ENCODE peak calls at places on chromosomes 6 and 20, in ten cellular contexts. S is left ventricle myocardium inferior, C is heart left ventricle, P is body of pancreas, Y is fibroblast of pulmonary artery, N is cardiac fibroblast, X is stomach, M is psoas muscle, Z is cardiac muscle cell, K is MM.1S. J is an unnamed sample.

GRCh38 chr6:62265906-62266305 is 20.1 kb downstream of the KHDRBS2 start:
- DNase-seq in S (no peak), C (no peak), P (no peak), Y (no peak), N (no peak), X (no peak), M (no peak), Z (no peak), K (no peak), J (no peak)

GRCh38 chr20:872855-873520 is 39.5 kb downstream of the FAM110A start:
- DNase-seq in S (no peak), C (no peak), P (no peak), Y (no peak), N (no peak), X (no peak), M (no peak), Z (peak), K (no peak), J (no peak)

GRCh38 chr20:62358728-62359490 is 8.2 kb downstream of the LAMA5 start:
- DNase-seq in S (no peak), C (no peak), P (no peak), Y (no peak), N (no peak), X (no peak), M (no peak), Z (no peak), K (no peak), J (no peak)

GRCh38 chr6:54784021-54784420 is 62.5 kb upstream of the FAM83B start:
- DNase-seq in S (no peak), C (no peak), P (no peak), Y (no peak), N (no peak), X (no peak), M (no peak), Z (no peak), K (peak), J (no peak)

GRCh38 chr6:41416165-41416837 is 80.9 kb downstream of the NCR2 start:
- DNase-seq in S (no peak), C (no peak), P (no peak), Y (no peak), N (no peak), X (no peak), M (no peak), Z (no peak), K (no peak), J (no peak)

GRCh38 chr6:48883116-48883515 is 579.9 kb downstream of the MMUT start:
- DNase-seq in S (no peak), C (no peak), P (no peak), Y (peak), N (peak), X (no peak), M (no peak), Z (no peak), K (peak), J (no peak)

GRCh38 chr6:151018035-151018434 is 152.5 kb downstream of the MTHFD1L start:
- DNase-seq in S (no peak), C (no peak), P (no peak), Y (no peak), N (no peak), X (no peak), M (no peak), Z (no peak), K (no peak), J (no peak)

GRCh38 chr6:5152417-5152816 is 67.3 kb downstream of the PPP1R3G start:
- DNase-seq in S (no peak), C (no peak), P (no peak), Y (no peak), N (no peak), X (no peak), M (no peak), Z (no peak), K (no peak), J (no peak)

GRCh38 chr20:46666818-46667515 is 15.7 kb upstream of the SLC13A3 start:
- DNase-seq in S (no peak), C (no peak), P (no peak), Y (no peak), N (no peak), X (no peak), M (no peak), Z (no peak), K (no peak), J (no peak)

GRCh38 chr6:21001736-21002135 is 467.5 kb downstream of the CDKAL1 start:
- DNase-seq in S (no peak), C (no peak), P (no peak), Y (peak), N (peak), X (no peak), M (no peak), Z (no peak), K (no peak), J (no peak)

DNA sequence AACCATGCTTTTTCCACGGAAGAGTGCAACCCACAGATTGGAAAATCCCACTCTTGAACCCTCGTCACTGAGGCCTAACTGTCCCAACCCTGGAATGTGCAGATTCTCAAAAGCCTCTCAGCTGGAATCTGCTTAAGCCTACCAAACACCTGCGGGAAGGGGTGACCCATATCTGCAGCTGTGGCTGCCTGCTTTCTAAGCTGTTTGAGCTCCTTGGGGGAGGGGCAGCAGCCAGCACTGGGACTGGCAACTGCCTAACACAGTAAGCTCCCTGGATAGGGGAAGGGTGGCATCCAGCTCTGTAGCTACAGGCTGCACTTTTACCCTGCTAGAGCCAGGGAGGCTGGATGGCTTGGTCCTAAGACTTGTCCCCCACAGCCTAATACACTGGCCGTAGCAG is 579.6 kb downstream of the COL12A1 start:
- DNase-seq in S (no peak), C (no peak), P (no peak), Y (no peak), N (no peak), X (no peak), M (no peak), Z (no peak), K (no peak), J (no peak)
- TF ChIP-seq CTCF in S (no peak), C (no peak), P (no peak), Y (no peak), N (no peak), X (no peak), M (no peak), Z (no peak), K (no peak), J (no peak)

DNA sequence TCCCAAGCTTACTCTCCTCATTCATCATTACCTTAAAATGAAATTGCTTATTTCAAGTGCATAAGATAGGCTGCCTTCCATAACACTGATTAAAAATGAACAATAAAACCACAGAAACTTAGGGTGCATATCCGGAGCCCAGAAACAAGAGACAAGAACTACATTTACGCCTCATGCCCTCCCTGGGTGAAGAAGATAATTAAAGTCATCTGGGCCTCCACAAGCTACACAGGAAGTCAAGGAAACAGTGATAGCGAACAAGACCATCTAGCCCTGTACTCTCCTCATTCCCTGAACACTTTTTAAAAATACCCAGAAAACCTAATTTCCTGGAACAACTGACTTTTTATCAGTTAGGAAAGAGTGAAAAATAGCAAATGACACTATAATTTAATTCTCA is 6.3 kb downstream of the SOD2 start:
- DNase-seq in S (no peak), C (no peak), P (no peak), Y (no peak), N (no peak), X (no peak), M (no peak), Z (no peak), K (no peak), J (no peak)
- H3K4me3 ChIP-seq in S (no peak), C (no peak), P (no peak), Y (peak), N (no peak), X (no peak), M (peak), Z (no peak), K (no peak), J (no peak)

DNA sequence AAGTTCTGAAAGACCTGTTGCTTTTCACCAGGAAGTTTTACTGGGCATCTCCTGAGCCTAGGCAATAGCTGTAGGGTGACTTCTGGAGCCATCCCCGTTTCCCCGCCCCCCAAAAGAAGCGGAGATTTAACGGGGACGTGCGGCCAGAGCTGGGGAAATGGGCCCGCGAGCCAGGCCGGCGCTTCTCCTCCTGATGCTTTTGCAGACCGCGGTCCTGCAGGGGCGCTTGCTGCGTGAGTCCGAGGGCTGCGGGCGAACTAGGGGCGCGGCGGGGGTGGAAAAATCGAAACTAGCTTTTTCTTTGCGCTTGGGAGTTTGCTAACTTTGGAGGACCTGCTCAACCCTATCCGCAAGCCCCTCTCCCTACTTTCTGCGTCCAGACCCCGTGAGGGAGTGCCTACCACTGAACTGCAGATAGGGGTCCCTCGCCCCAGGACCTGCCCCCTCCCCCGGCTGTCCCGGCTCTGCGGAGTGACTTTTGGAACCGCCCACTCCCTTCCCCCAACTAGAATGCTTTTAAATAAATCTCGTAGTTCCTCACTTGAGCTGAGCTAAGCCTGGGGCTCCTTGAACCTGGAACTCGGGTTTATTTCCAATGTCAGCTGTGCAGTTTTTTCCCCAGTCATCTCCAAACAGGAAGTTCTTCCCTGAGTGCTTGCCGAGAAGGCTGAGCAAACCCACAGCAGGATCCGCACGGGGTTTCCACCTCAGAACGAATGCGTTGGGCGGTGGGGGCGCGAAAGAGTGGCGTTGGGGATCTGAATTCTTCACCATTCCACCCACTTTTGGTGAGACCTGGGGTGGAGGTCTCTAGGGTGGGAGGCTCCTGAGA is at the start of gene HFE:
- DNase-seq in S (peak), C (peak), P (peak), Y (peak), N (peak), X (peak), M (peak), Z (peak), K (no peak), J (peak)
- TF ChIP-seq CTCF in S (peak), C (peak), P (no peak), Y (peak), N (no peak), X (peak), M (no peak), Z (peak), K (no peak), J (peak)

GRCh38 chr20:35238746-35239145 is 12.3 kb downstream of the MMP24 start:
- DNase-seq in S (no peak), C (no peak), P (no peak), Y (no peak), N (no peak), X (no peak), M (no peak), Z (no peak), K (no peak), J (no peak)

GRCh38 chr20:35240914-35241293 is 14.4 kb downstream of the MMP24 start:
- DNase-seq in S (no peak), C (no peak), P (no peak), Y (no peak), N (no peak), X (no peak), M (no peak), Z (no peak), K (no peak), J (no peak)

GRCh38 chr20:35240083-35240913 is 13.8 kb downstream of the MMP24 start:
- DNase-seq in S (no peak), C (no peak), P (no peak), Y (peak), N (no peak), X (no peak), M (no peak), Z (no peak), K (no peak), J (no peak)

GRCh38 chr20:35246723-35247122 is 20.2 kb downstream of the MMP24 start:
- DNase-seq in S (no peak), C (no peak), P (no peak), Y (no peak), N (no peak), X (no peak), M (no peak), Z (no peak), K (no peak), J (no peak)

GRCh38 chr20:35243317-35243716 is 16.8 kb downstream of the MMP24 start:
- DNase-seq in S (no peak), C (no peak), P (no peak), Y (no peak), N (no peak), X (no peak), M (no peak), Z (no peak), K (no peak), J (no peak)
- H3K4me3 ChIP-seq in S (no peak), C (no peak), P (no peak), Y (no peak), N (no peak), X (no peak), M (no peak), Z (no peak), K (no peak), J (no peak)

GRCh38 chr6:15245361-15246216 is at the start of gene JARID2:
- DNase-seq in S (peak), C (peak), P (peak), Y (peak), N (peak), X (peak), M (peak), Z (peak), K (peak), J (peak)
- TF ChIP-seq CTCF in S (no peak), C (no peak), P (no peak), Y (no peak), N (no peak), X (no peak), M (no peak), Z (no peak), K (no peak), J (no peak)

GRCh38 chr6:155245871-155246270 is 17.9 kb upstream of the CLDN20 start:
- DNase-seq in S (no peak), C (no peak), P (no peak), Y (no peak), N (no peak), X (no peak), M (no peak), Z (no peak), K (no peak), J (no peak)

GRCh38 chr6:155247618-155248017 is 16.2 kb upstream of the CLDN20 start:
- DNase-seq in S (no peak), C (no peak), P (no peak), Y (peak), N (peak), X (no peak), M (no peak), Z (no peak), K (no peak), J (no peak)

GRCh38 chr6:155250701-155251381 is 13.0 kb upstream of the CLDN20 start:
- DNase-seq in S (no peak), C (no peak), P (no peak), Y (no peak), N (no peak), X (no peak), M (no peak), Z (no peak), K (no peak), J (no peak)

GRCh38 chr6:155246825-155247224 is 17.0 kb upstream of the CLDN20 start:
- DNase-seq in S (no peak), C (no peak), P (no peak), Y (no peak), N (no peak), X (no peak), M (no peak), Z (no peak), K (no peak), J (no peak)

GRCh38 chr6:155248021-155249001 is 15.5 kb upstream of the CLDN20 start:
- DNase-seq in S (no peak), C (peak), P (peak), Y (peak), N (peak), X (peak), M (peak), Z (peak), K (no peak), J (no peak)
- H3K4me3 ChIP-seq in S (no peak), C (no peak), P (no peak), Y (no peak), N (no peak), X (no peak), M (no peak), Z (no peak), K (no peak), J (no peak)

DNA sequence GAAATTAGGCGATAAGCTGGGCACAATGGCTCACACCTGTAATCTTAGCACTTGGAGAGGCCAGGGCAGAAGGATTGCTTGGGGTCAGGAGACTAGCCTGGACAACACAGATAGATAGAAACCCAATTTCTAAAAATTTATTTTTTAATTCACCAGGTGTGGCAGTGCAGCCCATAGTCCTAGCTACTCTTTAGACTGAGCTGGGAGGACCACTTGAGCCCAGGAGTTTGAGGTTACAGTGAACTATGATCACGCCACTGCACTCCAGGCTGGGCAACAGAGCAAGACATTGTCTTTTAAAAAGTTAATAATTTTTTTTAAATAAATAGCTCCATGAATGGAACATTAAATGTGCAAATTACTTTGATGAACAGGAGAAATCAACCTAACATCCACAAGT is 8.2 kb downstream of the ZNF318 start:
- DNase-seq in S (no peak), C (no peak), P (no peak), Y (no peak), N (no peak), X (no peak), M (no peak), Z (no peak), K (no peak), J (no peak)
- TF ChIP-seq CTCF in S (no peak), C (no peak), P (no peak), Y (no peak), N (no peak), X (no peak), M (no peak), Z (no peak), K (no peak), J (no peak)

GRCh38 chr20:20340443-20340842 is 27.5 kb upstream of the INSM1 start:
- DNase-seq in S (no peak), C (no peak), P (no peak), Y (no peak), N (no peak), X (no peak), M (no peak), Z (no peak), K (no peak), J (no peak)
- H3K4me3 ChIP-seq in S (no peak), C (no peak), P (no peak), Y (no peak), N (no peak), X (no peak), M (no peak), Z (no peak), K (no peak), J (no peak)

J was measured in HFF-Myc.